ENCODE peak calls at places on chromosomes 4 and X, in five cellular contexts. One of them, this sample, is unnamed.

GRCh38 chrX:40570346-40571093 is 10.2 kb upstream of the ATP6AP2 start:
- DNase-seq in GM12865: peak
- DNase-seq in glutamatergic neuron: no peak
- DNase-seq in breast epithelium: no peak
- DNase-seq in mesothelial cell of epicardium: no peak
- DNase-seq in this sample: no peak

GRCh38 chr4:188109157-188109755 is at the start of gene TRIML2:
- DNase-seq in GM12865: no peak
- DNase-seq in glutamatergic neuron: no peak
- DNase-seq in breast epithelium: no peak
- DNase-seq in mesothelial cell of epicardium: no peak
- DNase-seq in this sample: no peak

GRCh38 chr4:101191302-101192098 is 155.8 kb downstream of the PPP3CA start:
- DNase-seq in breast epithelium: peak
- DNase-seq in glutamatergic neuron: peak
- DNase-seq in mesothelial cell of epicardium: no peak
- DNase-seq in GM12865: no peak
- DNase-seq in this sample: peak

GRCh38 chr4:185210102-185210981 is 944 bp downstream of the SNX25 start:
- DNase-seq in GM12865: peak
- DNase-seq in mesothelial cell of epicardium: peak
- DNase-seq in breast epithelium: no peak
- DNase-seq in glutamatergic neuron: peak
- DNase-seq in this sample: no peak

GRCh38 chrX:150036181-150036580 is 97.9 kb upstream of the EOLA2 start:
- DNase-seq in GM12865: no peak
- DNase-seq in glutamatergic neuron: no peak
- DNase-seq in breast epithelium: no peak
- DNase-seq in mesothelial cell of epicardium: no peak
- DNase-seq in this sample: no peak

GRCh38 chr4:76744253-76744921 is 153.6 kb downstream of the SOWAHB start:
- DNase-seq in mesothelial cell of epicardium: no peak
- DNase-seq in breast epithelium: no peak
- DNase-seq in glutamatergic neuron: no peak
- DNase-seq in GM12865: no peak
- DNase-seq in this sample: no peak

GRCh38 chrX:123590842-123591491 is 141.9 kb downstream of the THOC2 start:
- DNase-seq in mesothelial cell of epicardium: no peak
- DNase-seq in glutamatergic neuron: no peak
- DNase-seq in GM12865: peak
- DNase-seq in breast epithelium: no peak
- DNase-seq in this sample: no peak

GRCh38 chr4:143358923-143359694 is 22.4 kb downstream of the GAB1 start:
- DNase-seq in mesothelial cell of epicardium: no peak
- DNase-seq in breast epithelium: peak
- DNase-seq in glutamatergic neuron: no peak
- DNase-seq in GM12865: peak
- DNase-seq in this sample: peak

GRCh38 chrX:148874621-148875020 is 374.2 kb downstream of the AFF2 start:
- DNase-seq in mesothelial cell of epicardium: no peak
- DNase-seq in breast epithelium: no peak
- DNase-seq in GM12865: no peak
- DNase-seq in glutamatergic neuron: no peak
- DNase-seq in this sample: no peak

GRCh38 chr4:11505225-11505971 is 76.7 kb upstream of the HS3ST1 start:
- DNase-seq in glutamatergic neuron: no peak
- DNase-seq in mesothelial cell of epicardium: no peak
- DNase-seq in breast epithelium: peak
- DNase-seq in GM12865: no peak
- DNase-seq in this sample: no peak

GRCh38 chrX:84415155-84415554 is 87.1 kb downstream of the HDX start:
- DNase-seq in mesothelial cell of epicardium: no peak
- DNase-seq in GM12865: no peak
- DNase-seq in glutamatergic neuron: no peak
- DNase-seq in breast epithelium: no peak
- DNase-seq in this sample: no peak

GRCh38 chr4:91958651-91959050 is 345.1 kb upstream of the GRID2 start:
- DNase-seq in breast epithelium: no peak
- DNase-seq in GM12865: no peak
- DNase-seq in mesothelial cell of epicardium: no peak
- DNase-seq in glutamatergic neuron: no peak
- DNase-seq in this sample: no peak

GRCh38 chr4:152398060-152398459 is 137.8 kb downstream of the FBXW7 start:
- DNase-seq in glutamatergic neuron: no peak
- DNase-seq in mesothelial cell of epicardium: no peak
- DNase-seq in GM12865: no peak
- DNase-seq in breast epithelium: no peak
- DNase-seq in this sample: no peak

GRCh38 chrX:111823068-111823467 is 52.9 kb upstream of the TRPC5OS start:
- DNase-seq in breast epithelium: no peak
- DNase-seq in glutamatergic neuron: peak
- DNase-seq in GM12865: peak
- DNase-seq in mesothelial cell of epicardium: no peak
- DNase-seq in this sample: no peak

GRCh38 chrX:48474127-48474526 is 1.9 kb upstream of the FTSJ1 start:
- DNase-seq in glutamatergic neuron: no peak
- DNase-seq in GM12865: peak
- DNase-seq in breast epithelium: no peak
- DNase-seq in mesothelial cell of epicardium: no peak
- DNase-seq in this sample: no peak
- TF ChIP-seq CTCF in glutamatergic neuron: no peak
- TF ChIP-seq CTCF in GM12865: peak
- TF ChIP-seq CTCF in breast epithelium: no peak
- TF ChIP-seq CTCF in mesothelial cell of epicardium: no peak
- TF ChIP-seq CTCF in this sample: no peak

DNA sequence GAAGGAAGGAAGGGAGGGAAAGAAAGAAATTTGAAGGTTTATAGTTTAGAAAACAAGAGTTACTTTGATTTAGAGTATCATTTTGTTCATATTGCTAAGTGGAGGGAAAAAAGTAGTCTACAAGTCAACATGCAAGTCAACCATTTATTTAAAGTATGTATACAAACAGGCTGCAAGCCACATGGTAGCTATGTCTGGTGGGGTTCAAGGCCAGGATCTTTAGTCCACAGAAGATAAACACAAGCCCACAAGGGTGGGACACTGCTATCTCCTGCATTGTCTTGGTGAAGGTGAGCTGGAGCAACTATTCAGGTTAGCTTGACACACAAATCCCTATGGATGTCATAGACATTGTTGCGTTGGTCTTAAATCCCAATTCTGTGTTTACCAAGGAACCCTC is 71.4 kb downstream of the ABCG2 start:
- DNase-seq in breast epithelium: no peak
- DNase-seq in glutamatergic neuron: no peak
- DNase-seq in GM12865: no peak
- DNase-seq in mesothelial cell of epicardium: no peak
- DNase-seq in this sample: no peak
- TF ChIP-seq CTCF in breast epithelium: no peak
- TF ChIP-seq CTCF in glutamatergic neuron: no peak
- TF ChIP-seq CTCF in GM12865: no peak
- TF ChIP-seq CTCF in mesothelial cell of epicardium: no peak
- TF ChIP-seq CTCF in this sample: no peak

GRCh38 chr4:20249333-20249732 is 2.4 kb upstream of the SLIT2 start:
- DNase-seq in GM12865: no peak
- DNase-seq in breast epithelium: no peak
- DNase-seq in mesothelial cell of epicardium: no peak
- DNase-seq in glutamatergic neuron: no peak
- DNase-seq in this sample: no peak
- TF ChIP-seq CTCF in GM12865: no peak
- TF ChIP-seq CTCF in breast epithelium: peak
- TF ChIP-seq CTCF in mesothelial cell of epicardium: no peak
- TF ChIP-seq CTCF in glutamatergic neuron: peak
- TF ChIP-seq CTCF in this sample: peak

GRCh38 chrX:74230094-74230493 is 73.9 kb upstream of the ZCCHC13 start:
- DNase-seq in GM12865: no peak
- DNase-seq in breast epithelium: no peak
- DNase-seq in mesothelial cell of epicardium: no peak
- DNase-seq in glutamatergic neuron: no peak
- DNase-seq in this sample: no peak

GRCh38 chrX:74238771-74239170 is 65.2 kb upstream of the ZCCHC13 start:
- DNase-seq in breast epithelium: no peak
- DNase-seq in GM12865: no peak
- DNase-seq in mesothelial cell of epicardium: no peak
- DNase-seq in glutamatergic neuron: no peak
- DNase-seq in this sample: no peak

GRCh38 chrX:74231625-74232024 is 72.4 kb upstream of the ZCCHC13 start:
- DNase-seq in breast epithelium: no peak
- DNase-seq in mesothelial cell of epicardium: no peak
- DNase-seq in glutamatergic neuron: no peak
- DNase-seq in GM12865: no peak
- DNase-seq in this sample: no peak

GRCh38 chrX:74232859-74233258 is 71.1 kb upstream of the ZCCHC13 start:
- DNase-seq in GM12865: peak
- DNase-seq in glutamatergic neuron: no peak
- DNase-seq in mesothelial cell of epicardium: no peak
- DNase-seq in breast epithelium: no peak
- DNase-seq in this sample: no peak

DNA sequence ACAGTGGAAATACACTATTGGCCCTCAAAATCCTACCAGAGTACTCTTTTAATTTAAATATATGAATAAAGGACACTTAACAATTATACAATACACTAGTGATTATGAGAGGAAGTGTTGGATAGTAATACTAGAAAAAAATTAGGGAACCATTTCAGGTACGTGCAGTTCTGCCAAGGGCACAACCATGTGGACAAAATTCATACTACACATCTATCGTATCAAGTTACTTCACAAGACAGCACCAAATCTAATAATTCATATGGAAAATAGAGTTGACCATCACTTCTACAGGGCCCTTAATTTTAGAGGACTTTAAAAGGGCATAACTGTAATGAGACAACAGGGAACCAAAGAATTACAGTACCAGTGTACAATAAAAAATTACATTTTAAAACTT is 69.2 kb upstream of the ZCCHC13 start:
- DNase-seq in glutamatergic neuron: no peak
- DNase-seq in GM12865: no peak
- DNase-seq in breast epithelium: no peak
- DNase-seq in mesothelial cell of epicardium: no peak
- DNase-seq in this sample: no peak
- TF ChIP-seq CTCF in glutamatergic neuron: no peak
- TF ChIP-seq CTCF in GM12865: no peak
- TF ChIP-seq CTCF in breast epithelium: no peak
- TF ChIP-seq CTCF in mesothelial cell of epicardium: no peak
- TF ChIP-seq CTCF in this sample: no peak

GRCh38 chrX:77899081-77899828 is at the start of gene COX7B:
- DNase-seq in breast epithelium: peak
- DNase-seq in glutamatergic neuron: peak
- DNase-seq in mesothelial cell of epicardium: peak
- DNase-seq in GM12865: peak
- DNase-seq in this sample: peak
- TF ChIP-seq CTCF in breast epithelium: peak
- TF ChIP-seq CTCF in glutamatergic neuron: no peak
- TF ChIP-seq CTCF in mesothelial cell of epicardium: no peak
- TF ChIP-seq CTCF in GM12865: peak
- TF ChIP-seq CTCF in this sample: peak

GRCh38 chrX:50100188-50100587 is 100.6 kb downstream of the AKAP4 start:
- DNase-seq in breast epithelium: no peak
- DNase-seq in glutamatergic neuron: peak
- DNase-seq in mesothelial cell of epicardium: no peak
- DNase-seq in GM12865: peak
- DNase-seq in this sample: no peak
- TF ChIP-seq CTCF in breast epithelium: no peak
- TF ChIP-seq CTCF in glutamatergic neuron: no peak
- TF ChIP-seq CTCF in mesothelial cell of epicardium: no peak
- TF ChIP-seq CTCF in GM12865: peak
- TF ChIP-seq CTCF in this sample: no peak

GRCh38 chrX:55489315-55490009 is at the start of gene USP51:
- DNase-seq in GM12865: peak
- DNase-seq in breast epithelium: peak
- DNase-seq in glutamatergic neuron: peak
- DNase-seq in mesothelial cell of epicardium: peak
- DNase-seq in this sample: no peak
- TF ChIP-seq CTCF in GM12865: no peak
- TF ChIP-seq CTCF in breast epithelium: no peak
- TF ChIP-seq CTCF in glutamatergic neuron: no peak
- TF ChIP-seq CTCF in mesothelial cell of epicardium: no peak
- TF ChIP-seq CTCF in this sample: peak

GRCh38 chr4:52204921-52205320 is 153.8 kb downstream of the SPATA18 start:
- DNase-seq in GM12865: no peak
- DNase-seq in breast epithelium: no peak
- DNase-seq in mesothelial cell of epicardium: no peak
- DNase-seq in glutamatergic neuron: no peak
- DNase-seq in this sample: no peak
- TF ChIP-seq CTCF in GM12865: no peak
- TF ChIP-seq CTCF in breast epithelium: no peak
- TF ChIP-seq CTCF in mesothelial cell of epicardium: no peak
- TF ChIP-seq CTCF in glutamatergic neuron: no peak
- TF ChIP-seq CTCF in this sample: no peak

DNA sequence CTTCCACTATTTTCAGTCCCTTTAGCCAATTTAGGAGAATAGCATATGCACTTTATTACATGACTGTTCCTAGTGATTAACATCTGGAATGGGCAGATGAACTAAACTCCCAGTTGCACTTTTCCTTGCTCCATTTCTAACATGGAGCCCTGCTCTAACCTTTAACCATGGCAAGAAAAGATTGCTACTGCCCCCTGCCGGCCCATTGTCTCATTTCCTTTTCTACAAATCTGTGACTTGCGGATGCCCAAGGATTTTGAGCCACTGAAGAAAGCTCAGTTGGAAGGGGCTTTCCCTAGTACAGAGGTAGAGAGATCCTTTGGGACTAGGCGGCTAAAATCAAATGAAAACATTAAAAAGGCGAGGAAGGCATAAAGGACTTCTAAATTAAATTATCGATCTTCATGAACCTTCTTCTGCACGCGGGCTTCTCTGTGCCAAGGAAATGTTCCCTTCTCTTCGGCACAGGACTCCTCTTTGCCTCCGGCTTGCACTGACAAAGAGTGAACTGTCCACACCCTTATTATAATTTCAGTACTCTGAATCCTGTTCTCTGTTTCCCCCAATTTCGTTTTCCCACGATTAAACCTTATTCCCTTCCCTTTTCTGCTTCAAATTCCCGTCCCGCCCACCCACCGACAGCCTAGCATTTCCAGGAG is 578 bp upstream of the GLRA2 start:
- DNase-seq in breast epithelium: peak
- DNase-seq in mesothelial cell of epicardium: peak
- DNase-seq in GM12865: peak
- DNase-seq in glutamatergic neuron: peak
- DNase-seq in this sample: peak
- TF ChIP-seq CTCF in breast epithelium: peak
- TF ChIP-seq CTCF in mesothelial cell of epicardium: peak
- TF ChIP-seq CTCF in GM12865: peak
- TF ChIP-seq CTCF in glutamatergic neuron: peak
- TF ChIP-seq CTCF in this sample: peak